ENCODE peak calls at places on chromosome 9, in six cellular contexts. L is M059J; M is stimulated activated CD8-positive, alpha-beta memory T cell treated with anti-CD3 and anti-CD28 coated beads, Interleukin-7, amount 100 ng/mL, for 1 hour; W is A549; K is activated CD4-positive, CD25-positive, alpha-beta regulatory T cell treated with anti-CD3 and anti-CD28 coated beads, Interleukin-2, amount 50 U/mL, for 72 hours; N is IMR-90. Z is an unnamed sample.

GRCh38 chr9:105667867-105668266 is 5.6 kb downstream of the TAL2 start:
- DNase-seq in L (no peak), M (no peak), W (no peak), K (no peak), N (no peak), Z (no peak)

GRCh38 chr9:14654932-14655331 is 38.3 kb downstream of the ZDHHC21 start:
- DNase-seq in L (peak), M (no peak), W (no peak), K (no peak), N (peak), Z (no peak)

GRCh38 chr9:135562235-135562745 is 734 bp downstream of the PAEP start:
- DNase-seq in L (no peak), M (no peak), W (no peak), K (no peak), N (no peak), Z (no peak)

GRCh38 chr9:75378036-75378435 is 289.7 kb downstream of the OSTF1 start:
- DNase-seq in L (peak), M (no peak), W (no peak), K (no peak), N (no peak), Z (no peak)

GRCh38 chr9:129750010-129750409 is 2.8 kb downstream of the PTGES start:
- DNase-seq in L (no peak), M (no peak), W (no peak), K (no peak), N (no peak), Z (no peak)

GRCh38 chr9:118478752-118479151 is 774.5 kb downstream of the TLR4 start:
- DNase-seq in L (no peak), M (no peak), W (no peak), K (no peak), N (no peak), Z (no peak)

GRCh38 chr9:38226491-38226951 is 157.5 kb upstream of the SHB start:
- DNase-seq in L (peak), M (no peak), W (no peak), K (no peak), N (peak), Z (no peak)

GRCh38 chr9:68584110-68585033 is 43.7 kb upstream of the TMEM252 start:
- DNase-seq in L (peak), M (peak), W (peak), K (peak), N (peak), Z (peak)

GRCh38 chr9:104009853-104010252 is 84.3 kb upstream of the SMC2 start:
- DNase-seq in L (peak), M (no peak), W (no peak), K (no peak), N (no peak), Z (no peak)

GRCh38 chr9:37324691-37325490 is 97.6 kb upstream of the GRHPR start:
- DNase-seq in L (no peak), M (no peak), W (no peak), K (no peak), N (no peak), Z (no peak)